ENCODE peak calls at places on chromosomes 1 and 21, in five cellular contexts. One of them, this sample, is unnamed.

GRCh38 chr1:233606813-233607212 is 7.1 kb upstream of the KCNK1 start:
- DNase-seq in globus pallidus: no peak
- DNase-seq in fibroblast of gingiva: no peak
- DNase-seq in NCI-H1436: no peak
- DNase-seq in ACHN: no peak
- DNase-seq in this sample: no peak

GRCh38 chr1:207651583-207651982 is 6.7 kb downstream of the CR1L start:
- DNase-seq in ACHN: no peak
- DNase-seq in fibroblast of gingiva: no peak
- DNase-seq in globus pallidus: no peak
- DNase-seq in NCI-H1436: no peak
- DNase-seq in this sample: no peak

GRCh38 chr1:13830170-13830569 is 130.2 kb downstream of the PRDM2 start:
- DNase-seq in ACHN: no peak
- DNase-seq in NCI-H1436: no peak
- DNase-seq in fibroblast of gingiva: no peak
- DNase-seq in globus pallidus: no peak
- DNase-seq in this sample: no peak

GRCh38 chr1:12157366-12158231 is 9.2 kb upstream of the TNFRSF1B start:
- DNase-seq in ACHN: no peak
- DNase-seq in fibroblast of gingiva: no peak
- DNase-seq in NCI-H1436: no peak
- DNase-seq in globus pallidus: no peak
- DNase-seq in this sample: no peak

GRCh38 chr1:97144527-97144926 is 422.9 kb downstream of the PTBP2 start:
- DNase-seq in NCI-H1436: no peak
- DNase-seq in fibroblast of gingiva: peak; percentile 11
- DNase-seq in globus pallidus: no peak
- DNase-seq in ACHN: peak; percentile 68
- DNase-seq in this sample: no peak

GRCh38 chr1:33155877-33156538 is 25.8 kb downstream of the TRIM62 start:
- DNase-seq in globus pallidus: no peak
- DNase-seq in NCI-H1436: no peak
- DNase-seq in fibroblast of gingiva: no peak
- DNase-seq in ACHN: no peak
- DNase-seq in this sample: no peak

GRCh38 chr21:45950740-45951515 is 30.6 kb upstream of the COL6A1 start:
- DNase-seq in globus pallidus: no peak
- DNase-seq in NCI-H1436: no peak
- DNase-seq in fibroblast of gingiva: peak; percentile 63
- DNase-seq in ACHN: peak; percentile 30
- DNase-seq in this sample: peak; percentile 21

GRCh38 chr21:42097860-42098259 is 26.7 kb downstream of the UMODL1 start:
- DNase-seq in ACHN: peak; percentile 89
- DNase-seq in NCI-H1436: no peak
- DNase-seq in globus pallidus: no peak
- DNase-seq in fibroblast of gingiva: peak; percentile 96
- DNase-seq in this sample: no peak

GRCh38 chr21:25742900-25743299 is 8.1 kb downstream of the GABPA start:
- DNase-seq in globus pallidus: no peak
- DNase-seq in NCI-H1436: no peak
- DNase-seq in fibroblast of gingiva: no peak
- DNase-seq in ACHN: no peak
- DNase-seq in this sample: no peak

GRCh38 chr1:148010527-148010926 is 82.3 kb downstream of the GPR89B start:
- DNase-seq in globus pallidus: no peak
- DNase-seq in ACHN: no peak
- DNase-seq in NCI-H1436: no peak
- DNase-seq in fibroblast of gingiva: no peak
- DNase-seq in this sample: no peak

GRCh38 chr1:205144751-205145150 is 23.0 kb upstream of the RBBP5 start:
- DNase-seq in ACHN: peak; percentile 83
- DNase-seq in NCI-H1436: no peak
- DNase-seq in fibroblast of gingiva: peak; percentile 62
- DNase-seq in globus pallidus: no peak
- DNase-seq in this sample: no peak

GRCh38 chr1:167221126-167221803 is 579 bp downstream of the POU2F1 start:
- DNase-seq in NCI-H1436: no peak
- DNase-seq in fibroblast of gingiva: no peak
- DNase-seq in ACHN: peak; percentile 37
- DNase-seq in globus pallidus: peak; percentile 30
- DNase-seq in this sample: no peak

GRCh38 chr1:67053785-67054759 is at the start of gene SLC35D1:
- DNase-seq in globus pallidus: peak; percentile 85
- DNase-seq in ACHN: peak; percentile 56
- DNase-seq in NCI-H1436: peak; percentile 64
- DNase-seq in fibroblast of gingiva: peak; percentile 52
- DNase-seq in this sample: peak; percentile 95

GRCh38 chr21:33801424-33802405 is 113.9 kb downstream of the ATP5PO start:
- DNase-seq in ACHN: no peak
- DNase-seq in NCI-H1436: peak; percentile 76
- DNase-seq in globus pallidus: no peak
- DNase-seq in fibroblast of gingiva: peak; percentile 66
- DNase-seq in this sample: peak; percentile 39

GRCh38 chr1:106727171-106727570 is 329.3 kb upstream of the PRMT6 start:
- DNase-seq in fibroblast of gingiva: peak; percentile 8
- DNase-seq in ACHN: no peak
- DNase-seq in NCI-H1436: no peak
- DNase-seq in globus pallidus: peak; percentile 8
- DNase-seq in this sample: peak; percentile 41

GRCh38 chr1:195335541-195335940 is 1272.7 kb downstream of the KCNT2 start:
- DNase-seq in ACHN: no peak
- DNase-seq in globus pallidus: no peak
- DNase-seq in NCI-H1436: no peak
- DNase-seq in fibroblast of gingiva: no peak
- DNase-seq in this sample: peak; percentile 4